ENCODE peak calls at places on chromosomes 11 and 22, in six cellular contexts. One of them, this sample, is unnamed.

GRCh38 chr22:19868333-19868732 is 13.7 kb upstream of the GNB1L start:
- DNase-seq in fibroblast of lung: no peak
- DNase-seq in neuronal stem cell: no peak
- DNase-seq in lung: no peak
- DNase-seq in CD4-positive, alpha-beta memory T cell: no peak
- DNase-seq in sigmoid colon: no peak
- DNase-seq in this sample: no peak

GRCh38 chr11:41784513-41785335 is 325.3 kb upstream of the LRRC4C start:
- DNase-seq in fibroblast of lung: peak; percentile 42
- DNase-seq in neuronal stem cell: no peak
- DNase-seq in lung: no peak
- DNase-seq in CD4-positive, alpha-beta memory T cell: no peak
- DNase-seq in sigmoid colon: no peak
- DNase-seq in this sample: no peak

GRCh38 chr11:13140028-13140870 is 131.1 kb downstream of the RASSF10 start:
- DNase-seq in fibroblast of lung: peak; percentile 80
- DNase-seq in neuronal stem cell: no peak
- DNase-seq in lung: peak; percentile 81
- DNase-seq in CD4-positive, alpha-beta memory T cell: no peak
- DNase-seq in sigmoid colon: no peak
- DNase-seq in this sample: peak; percentile 79

GRCh38 chr22:17774928-17775675 is 833 bp upstream of the BID start:
- DNase-seq in fibroblast of lung: no peak
- DNase-seq in neuronal stem cell: no peak
- DNase-seq in lung: no peak
- DNase-seq in CD4-positive, alpha-beta memory T cell: no peak
- DNase-seq in sigmoid colon: no peak
- DNase-seq in this sample: no peak

GRCh38 chr11:10309163-10310093 is 4.6 kb downstream of the ADM start:
- DNase-seq in fibroblast of lung: peak; percentile 68
- DNase-seq in neuronal stem cell: no peak
- DNase-seq in lung: peak; percentile 86
- DNase-seq in CD4-positive, alpha-beta memory T cell: no peak
- DNase-seq in sigmoid colon: peak; percentile 89
- DNase-seq in this sample: no peak

GRCh38 chr11:134562941-134563471 is 151.0 kb upstream of the B3GAT1 start:
- DNase-seq in fibroblast of lung: no peak
- DNase-seq in neuronal stem cell: no peak
- DNase-seq in lung: no peak
- DNase-seq in CD4-positive, alpha-beta memory T cell: no peak
- DNase-seq in sigmoid colon: peak; percentile 62
- DNase-seq in this sample: no peak

GRCh38 chr11:86978756-86979608 is 23.8 kb upstream of the FZD4 start:
- DNase-seq in fibroblast of lung: no peak
- DNase-seq in neuronal stem cell: no peak
- DNase-seq in lung: no peak
- DNase-seq in CD4-positive, alpha-beta memory T cell: no peak
- DNase-seq in sigmoid colon: no peak
- DNase-seq in this sample: no peak

GRCh38 chr11:45663486-45664375 is 1.7 kb downstream of the CHST1 start:
- DNase-seq in fibroblast of lung: no peak
- DNase-seq in neuronal stem cell: no peak
- DNase-seq in lung: no peak
- DNase-seq in CD4-positive, alpha-beta memory T cell: no peak
- DNase-seq in sigmoid colon: peak; percentile 34
- DNase-seq in this sample: no peak

GRCh38 chr22:27802389-27803079 is 978 bp upstream of the MN1 start:
- DNase-seq in fibroblast of lung: no peak
- DNase-seq in neuronal stem cell: no peak
- DNase-seq in lung: no peak
- DNase-seq in CD4-positive, alpha-beta memory T cell: no peak
- DNase-seq in sigmoid colon: no peak
- DNase-seq in this sample: no peak

GRCh38 chr22:43830931-43831560 is 18.9 kb upstream of the EFCAB6 start:
- DNase-seq in fibroblast of lung: no peak
- DNase-seq in neuronal stem cell: no peak
- DNase-seq in lung: no peak
- DNase-seq in CD4-positive, alpha-beta memory T cell: no peak
- DNase-seq in sigmoid colon: peak; percentile 52
- DNase-seq in this sample: no peak

GRCh38 chr11:33689089-33689488 is 11.5 kb downstream of the C11orf91 start:
- DNase-seq in fibroblast of lung: peak; percentile 45
- DNase-seq in neuronal stem cell: no peak
- DNase-seq in lung: no peak
- DNase-seq in CD4-positive, alpha-beta memory T cell: no peak
- DNase-seq in sigmoid colon: no peak
- DNase-seq in this sample: no peak

GRCh38 chr11:27171391-27171790 is 130.8 kb downstream of the BBOX1 start:
- DNase-seq in fibroblast of lung: peak; percentile 69
- DNase-seq in neuronal stem cell: no peak
- DNase-seq in lung: no peak
- DNase-seq in CD4-positive, alpha-beta memory T cell: no peak
- DNase-seq in sigmoid colon: no peak
- DNase-seq in this sample: no peak

GRCh38 chr11:118260353-118260752 is 3.7 kb downstream of the MPZL2 start:
- DNase-seq in fibroblast of lung: no peak
- DNase-seq in neuronal stem cell: no peak
- DNase-seq in lung: no peak
- DNase-seq in CD4-positive, alpha-beta memory T cell: no peak
- DNase-seq in sigmoid colon: no peak
- DNase-seq in this sample: no peak

GRCh38 chr22:37635157-37635556 is 4.3 kb upstream of the SH3BP1 start:
- DNase-seq in fibroblast of lung: no peak
- DNase-seq in neuronal stem cell: no peak
- DNase-seq in lung: no peak
- DNase-seq in CD4-positive, alpha-beta memory T cell: no peak
- DNase-seq in sigmoid colon: no peak
- DNase-seq in this sample: no peak

GRCh38 chr11:106161775-106162174 is 84.3 kb downstream of the AASDHPPT start:
- DNase-seq in fibroblast of lung: no peak
- DNase-seq in neuronal stem cell: no peak
- DNase-seq in lung: no peak
- DNase-seq in CD4-positive, alpha-beta memory T cell: no peak
- DNase-seq in sigmoid colon: no peak
- DNase-seq in this sample: no peak

GRCh38 chr11:64092119-64092760 is 56.5 kb downstream of the FLRT1 start:
- DNase-seq in fibroblast of lung: no peak
- DNase-seq in neuronal stem cell: no peak
- DNase-seq in lung: no peak
- DNase-seq in CD4-positive, alpha-beta memory T cell: no peak
- DNase-seq in sigmoid colon: no peak
- DNase-seq in this sample: no peak

GRCh38 chr11:129593098-129593497 is 217.4 kb downstream of the BARX2 start:
- DNase-seq in fibroblast of lung: no peak
- DNase-seq in neuronal stem cell: no peak
- DNase-seq in lung: peak; percentile 42
- DNase-seq in CD4-positive, alpha-beta memory T cell: no peak
- DNase-seq in sigmoid colon: no peak
- DNase-seq in this sample: no peak

GRCh38 chr11:108890482-108891092 is 225.7 kb downstream of the DDX10 start:
- DNase-seq in fibroblast of lung: no peak
- DNase-seq in neuronal stem cell: no peak
- DNase-seq in lung: no peak
- DNase-seq in CD4-positive, alpha-beta memory T cell: no peak
- DNase-seq in sigmoid colon: no peak
- DNase-seq in this sample: no peak

GRCh38 chr11:130051077-130051476 is 18.6 kb upstream of the APLP2 start:
- DNase-seq in fibroblast of lung: no peak
- DNase-seq in neuronal stem cell: no peak
- DNase-seq in lung: no peak
- DNase-seq in CD4-positive, alpha-beta memory T cell: no peak
- DNase-seq in sigmoid colon: no peak
- DNase-seq in this sample: no peak

GRCh38 chr11:124069429-124070401 is 28.6 kb upstream of the OR10G7 start:
- DNase-seq in fibroblast of lung: peak; percentile 54
- DNase-seq in neuronal stem cell: peak; percentile 41
- DNase-seq in lung: peak; percentile 44
- DNase-seq in CD4-positive, alpha-beta memory T cell: no peak
- DNase-seq in sigmoid colon: no peak
- DNase-seq in this sample: no peak

GRCh38 chr11:119161871-119162270 is 6.7 kb upstream of the NLRX1 start:
- DNase-seq in fibroblast of lung: no peak
- DNase-seq in neuronal stem cell: no peak
- DNase-seq in lung: no peak
- DNase-seq in CD4-positive, alpha-beta memory T cell: no peak
- DNase-seq in sigmoid colon: no peak
- DNase-seq in this sample: no peak

GRCh38 chr11:67437082-67437821 is at the start of gene PTPRCAP:
- DNase-seq in fibroblast of lung: no peak
- DNase-seq in neuronal stem cell: no peak
- DNase-seq in lung: no peak
- DNase-seq in CD4-positive, alpha-beta memory T cell: peak; percentile 81
- DNase-seq in sigmoid colon: no peak
- DNase-seq in this sample: no peak

GRCh38 chr22:48797731-48798130 is 1029.9 kb downstream of the BRD1 start:
- DNase-seq in fibroblast of lung: no peak
- DNase-seq in neuronal stem cell: no peak
- DNase-seq in lung: no peak
- DNase-seq in CD4-positive, alpha-beta memory T cell: no peak
- DNase-seq in sigmoid colon: peak; percentile 22
- DNase-seq in this sample: no peak

GRCh38 chr11:61967924-61968757 is 707 bp upstream of the FTH1 start:
- DNase-seq in fibroblast of lung: no peak
- DNase-seq in neuronal stem cell: no peak
- DNase-seq in lung: peak; percentile 55
- DNase-seq in CD4-positive, alpha-beta memory T cell: peak; percentile 40
- DNase-seq in sigmoid colon: peak; percentile 76
- DNase-seq in this sample: no peak

GRCh38 chr11:69943066-69943465 is 123.8 kb upstream of the FGF3 start:
- DNase-seq in fibroblast of lung: no peak
- DNase-seq in neuronal stem cell: no peak
- DNase-seq in lung: no peak
- DNase-seq in CD4-positive, alpha-beta memory T cell: no peak
- DNase-seq in sigmoid colon: peak; percentile 40
- DNase-seq in this sample: no peak

GRCh38 chr11:134654161-134654915 is 242.3 kb upstream of the B3GAT1 start:
- DNase-seq in fibroblast of lung: no peak
- DNase-seq in neuronal stem cell: no peak
- DNase-seq in lung: peak; percentile 14
- DNase-seq in CD4-positive, alpha-beta memory T cell: no peak
- DNase-seq in sigmoid colon: peak; percentile 53
- DNase-seq in this sample: no peak

DNA sequence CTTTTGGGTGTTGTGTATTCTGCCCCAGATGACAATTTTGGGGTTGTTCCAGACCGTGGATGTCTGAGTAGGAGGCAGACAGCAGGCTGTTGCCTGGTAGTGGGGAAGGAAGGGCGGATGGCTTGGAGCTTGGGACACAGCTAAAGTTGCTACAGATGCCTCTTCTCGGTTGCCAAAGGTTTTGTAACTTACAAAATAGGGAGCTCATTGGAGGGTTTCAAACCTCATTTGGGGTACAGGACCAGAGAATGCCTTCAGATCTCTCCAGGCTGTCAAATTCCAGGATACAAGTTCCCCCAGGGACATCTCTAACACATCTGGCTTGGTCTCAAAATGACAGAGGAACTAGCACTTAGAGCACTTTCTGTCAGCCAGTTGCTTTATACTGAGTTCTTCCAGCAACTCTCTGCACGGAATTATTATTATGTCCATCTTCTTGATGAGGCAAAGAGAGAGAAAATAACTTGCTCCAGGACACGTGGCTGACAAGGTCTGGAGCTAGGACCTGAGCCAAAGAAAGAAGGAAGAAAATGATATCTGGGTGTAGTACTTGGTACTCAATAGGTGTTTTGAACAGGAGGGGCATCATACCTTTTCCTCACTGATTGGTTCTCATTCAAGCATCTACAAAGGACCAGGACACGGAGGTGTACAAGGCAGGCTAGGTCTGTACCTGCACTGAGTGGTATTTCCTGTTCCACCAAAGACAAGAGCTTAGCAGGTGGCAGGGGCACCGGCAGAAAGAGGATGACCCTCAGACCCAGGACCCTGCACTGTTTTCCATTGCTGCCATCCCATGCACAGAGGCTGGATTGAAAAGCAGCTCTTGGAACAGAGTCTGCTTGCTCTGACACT is 55.9 kb downstream of the SLC1A2 start:
- DNase-seq in fibroblast of lung: no peak
- DNase-seq in neuronal stem cell: no peak
- DNase-seq in lung: peak; percentile 35
- DNase-seq in CD4-positive, alpha-beta memory T cell: no peak
- DNase-seq in sigmoid colon: peak; percentile 80
- DNase-seq in this sample: no peak
- H3K4me3 ChIP-seq in fibroblast of lung: no peak overlapping the region
- H3K4me3 ChIP-seq in neuronal stem cell: no peak overlapping the region
- H3K4me3 ChIP-seq in lung: no peak overlapping the region
- H3K4me3 ChIP-seq in CD4-positive, alpha-beta memory T cell: no peak overlapping the region
- H3K4me3 ChIP-seq in sigmoid colon: no peak overlapping the region
- H3K4me3 ChIP-seq in this sample: no peak overlapping the region

GRCh38 chr11:112235750-112236390 is 9.6 kb downstream of the PTS start:
- DNase-seq in fibroblast of lung: no peak
- DNase-seq in neuronal stem cell: no peak
- DNase-seq in lung: no peak
- DNase-seq in CD4-positive, alpha-beta memory T cell: no peak
- DNase-seq in sigmoid colon: no peak
- DNase-seq in this sample: no peak
- H3K4me3 ChIP-seq in fibroblast of lung: no peak overlapping the region
- H3K4me3 ChIP-seq in neuronal stem cell: no peak overlapping the region
- H3K4me3 ChIP-seq in lung: no peak overlapping the region
- H3K4me3 ChIP-seq in CD4-positive, alpha-beta memory T cell: no peak overlapping the region
- H3K4me3 ChIP-seq in sigmoid colon: no peak overlapping the region
- H3K4me3 ChIP-seq in this sample: no peak overlapping the region

DNA sequence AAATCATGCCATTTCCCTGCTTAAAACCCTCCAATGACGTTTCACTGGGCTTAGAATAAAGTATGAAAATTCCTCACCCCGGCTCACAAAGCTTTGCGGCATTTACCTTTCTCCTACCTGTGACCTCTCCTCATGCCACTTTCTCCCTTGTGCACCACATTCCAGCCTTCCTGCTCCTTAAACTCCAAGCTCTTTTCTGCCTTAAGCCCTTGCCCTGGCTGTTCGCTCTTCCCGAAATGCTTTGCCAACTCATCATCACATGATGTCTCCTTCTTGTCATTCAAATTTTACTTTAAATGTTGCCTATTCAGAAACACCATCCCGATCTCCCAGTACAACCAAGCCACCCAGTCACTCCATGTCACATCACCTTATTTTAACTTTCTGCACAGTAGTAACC is 2.0 kb downstream of the PLEKHA7 start:
- DNase-seq in fibroblast of lung: no peak
- DNase-seq in neuronal stem cell: no peak
- DNase-seq in lung: no peak
- DNase-seq in CD4-positive, alpha-beta memory T cell: no peak
- DNase-seq in sigmoid colon: no peak
- DNase-seq in this sample: no peak
- H3K4me3 ChIP-seq in fibroblast of lung: no peak overlapping the region
- H3K4me3 ChIP-seq in neuronal stem cell: no peak overlapping the region
- H3K4me3 ChIP-seq in lung: no peak overlapping the region
- H3K4me3 ChIP-seq in CD4-positive, alpha-beta memory T cell: no peak overlapping the region
- H3K4me3 ChIP-seq in sigmoid colon: no peak overlapping the region
- H3K4me3 ChIP-seq in this sample: no peak overlapping the region

DNA sequence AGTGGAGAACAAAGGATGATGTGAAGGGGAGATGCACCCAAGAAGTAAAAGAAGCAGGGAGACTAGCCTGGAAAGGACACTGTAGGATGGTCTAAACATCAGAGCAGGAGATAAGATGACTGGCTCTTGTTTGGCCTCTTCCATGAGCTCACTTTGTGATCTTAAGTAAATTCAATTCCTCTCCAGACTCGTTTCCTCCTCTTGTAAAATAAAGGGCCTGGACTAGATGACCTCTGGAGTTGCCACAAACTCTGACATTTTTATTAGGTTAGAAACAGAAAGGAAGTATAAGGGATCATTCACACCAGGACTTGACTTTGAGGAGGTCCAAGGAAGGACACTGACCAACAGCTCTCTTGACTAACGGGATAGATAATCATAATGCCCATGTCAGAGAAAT is 60.2 kb upstream of the SCUBE2 start:
- DNase-seq in fibroblast of lung: no peak
- DNase-seq in neuronal stem cell: no peak
- DNase-seq in lung: no peak
- DNase-seq in CD4-positive, alpha-beta memory T cell: no peak
- DNase-seq in sigmoid colon: no peak
- DNase-seq in this sample: no peak
- H3K4me3 ChIP-seq in fibroblast of lung: no peak overlapping the region
- H3K4me3 ChIP-seq in neuronal stem cell: no peak overlapping the region
- H3K4me3 ChIP-seq in lung: no peak overlapping the region
- H3K4me3 ChIP-seq in CD4-positive, alpha-beta memory T cell: no peak overlapping the region
- H3K4me3 ChIP-seq in sigmoid colon: no peak overlapping the region
- H3K4me3 ChIP-seq in this sample: no peak overlapping the region